ENCODE peak calls at places on chromosomes 1 and 21, in ten cellular contexts. G, N, K, C, S, U, B, P, Y and I are unnamed samples.

GRCh38 chr21:42827588-42827987 is 51.8 kb downstream of the WDR4 start:
- DNase-seq in G (no peak), N (no peak), K (no peak), C (no peak), S (no peak), U (no peak), B (no peak), P (no peak), Y (no peak), I (no peak)

GRCh38 chr1:78068681-78069283 is 23.0 kb downstream of the GIPC2 start:
- DNase-seq in G (no peak), N (no peak), K (no peak), C (no peak), S (no peak), U (no peak), B (no peak), P (no peak), Y (no peak), I (no peak)

GRCh38 chr21:45539796-45540600 is 2.2 kb downstream of the SLC19A1 start:
- DNase-seq in G (no peak), N (no peak), K (peak; percentile 38), C (no peak), S (no peak), U (no peak), B (no peak), P (peak; percentile 57), Y (no peak), I (peak; percentile 24)

GRCh38 chr1:201714542-201715276 is 114.2 kb upstream of the IPO9 start:
- DNase-seq in G (peak; percentile 96), N (peak; percentile 98), K (peak; percentile 68), C (no peak), S (peak; percentile 75), U (peak; percentile 74), B (peak; percentile 86), P (peak; percentile 97), Y (no peak), I (peak; percentile 70)

GRCh38 chr1:114718661-114719423 is 2.3 kb upstream of the NRAS start:
- DNase-seq in G (no peak), N (no peak), K (no peak), C (no peak), S (no peak), U (no peak), B (no peak), P (no peak), Y (no peak), I (no peak)

GRCh38 chr1:13469343-13469742 is 44.5 kb downstream of the LRRC38 start:
- DNase-seq in G (no peak), N (peak; percentile 10), K (no peak), C (no peak), S (peak; percentile 25), U (no peak), B (peak; percentile 6), P (no peak), Y (no peak), I (no peak)

GRCh38 chr1:1225913-1226312 is 5.9 kb downstream of the SDF4 start:
- DNase-seq in G (no peak), N (no peak), K (no peak), C (no peak), S (no peak), U (no peak), B (no peak), P (no peak), Y (no peak), I (peak; percentile 85)

GRCh38 chr21:23801292-23801691 is 1806.0 kb downstream of the MRPL39 start:
- DNase-seq in G (no peak), N (no peak), K (no peak), C (no peak), S (no peak), U (no peak), B (no peak), P (no peak), Y (no peak), I (no peak)

GRCh38 chr1:29240400-29240837 is 4.1 kb downstream of the PTPRU start:
- DNase-seq in G (no peak), N (no peak), K (no peak), C (no peak), S (no peak), U (no peak), B (no peak), P (no peak), Y (peak; percentile 49), I (no peak)

GRCh38 chr1:163924041-163924440 is 602.3 kb downstream of the NUF2 start:
- DNase-seq in G (no peak), N (no peak), K (no peak), C (no peak), S (no peak), U (no peak), B (no peak), P (no peak), Y (no peak), I (no peak)

GRCh38 chr1:1927751-1928150 is 8.7 kb upstream of the TMEM52 start:
- DNase-seq in G (no peak), N (no peak), K (peak; percentile 30), C (no peak), S (no peak), U (peak; percentile 8), B (no peak), P (no peak), Y (no peak), I (no peak)

GRCh38 chr1:101140041-101140718 is 96.6 kb upstream of the S1PR1 start:
- DNase-seq in G (no peak), N (no peak), K (no peak), C (no peak), S (no peak), U (no peak), B (no peak), P (no peak), Y (peak; percentile 29), I (no peak)

GRCh38 chr1:161702250-161702649 is 4.8 kb upstream of the FCRLA start:
- DNase-seq in G (no peak), N (peak; percentile 15), K (no peak), C (no peak), S (no peak), U (peak; percentile 53), B (no peak), P (no peak), Y (no peak), I (no peak)

DNA sequence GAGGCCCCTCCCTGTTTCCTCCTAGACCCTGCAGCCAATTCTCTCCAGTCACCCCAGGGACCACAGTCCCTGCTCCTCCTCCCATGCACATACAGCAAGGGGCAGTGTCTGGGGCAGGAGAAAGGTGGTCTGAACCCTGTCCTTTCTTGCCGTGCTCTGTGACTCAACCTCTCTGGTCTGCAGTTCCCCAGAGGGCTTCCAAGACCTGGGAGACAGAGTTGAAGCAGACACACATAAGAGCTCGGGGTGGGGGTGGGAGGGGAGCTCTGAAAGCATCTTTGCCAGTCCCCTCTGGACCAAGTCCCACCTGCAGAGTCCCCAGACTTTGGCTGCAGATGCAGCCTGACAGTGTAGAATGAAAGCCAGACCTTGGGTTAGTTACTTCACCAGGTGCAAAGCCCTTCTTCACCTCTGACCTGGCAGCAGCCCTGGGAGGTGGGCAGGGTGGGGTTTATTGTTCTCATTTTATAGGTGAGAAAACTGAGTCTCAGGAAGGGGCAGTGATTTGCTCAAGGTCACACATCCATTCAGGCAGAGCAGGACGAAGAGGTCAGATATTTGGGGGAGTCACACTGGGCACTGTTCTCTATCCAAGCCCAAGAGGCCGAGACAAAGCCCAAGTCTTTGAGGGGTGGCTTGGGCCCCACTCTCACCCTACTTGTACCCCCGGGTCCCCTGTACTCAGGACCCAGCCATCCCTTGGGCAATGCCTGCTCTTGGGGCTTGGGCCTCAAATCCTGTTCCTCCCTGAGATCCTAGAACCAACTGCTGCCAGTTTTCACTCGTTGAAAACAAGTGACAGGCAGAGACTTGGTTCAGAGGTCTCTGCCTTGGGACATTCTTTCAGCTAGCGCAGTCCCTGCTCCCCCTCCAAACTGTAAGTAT is 693 bp downstream of the PDZK1IP1 start:
- DNase-seq in G (no peak), N (no peak), K (no peak), C (no peak), S (no peak), U (no peak), B (no peak), P (no peak), Y (no peak), I (peak; percentile 11)
- H3K27ac ChIP-seq in G (peak overlapping the region; percentile 5), N (peak overlapping the region; percentile 92), K (no peak overlapping the region), C (no peak overlapping the region), S (no peak overlapping the region), U (peak overlapping the region; percentile 71), B (no peak overlapping the region), P (no peak overlapping the region), Y (no peak overlapping the region), I (peak overlapping the region; percentile 86)

DNA sequence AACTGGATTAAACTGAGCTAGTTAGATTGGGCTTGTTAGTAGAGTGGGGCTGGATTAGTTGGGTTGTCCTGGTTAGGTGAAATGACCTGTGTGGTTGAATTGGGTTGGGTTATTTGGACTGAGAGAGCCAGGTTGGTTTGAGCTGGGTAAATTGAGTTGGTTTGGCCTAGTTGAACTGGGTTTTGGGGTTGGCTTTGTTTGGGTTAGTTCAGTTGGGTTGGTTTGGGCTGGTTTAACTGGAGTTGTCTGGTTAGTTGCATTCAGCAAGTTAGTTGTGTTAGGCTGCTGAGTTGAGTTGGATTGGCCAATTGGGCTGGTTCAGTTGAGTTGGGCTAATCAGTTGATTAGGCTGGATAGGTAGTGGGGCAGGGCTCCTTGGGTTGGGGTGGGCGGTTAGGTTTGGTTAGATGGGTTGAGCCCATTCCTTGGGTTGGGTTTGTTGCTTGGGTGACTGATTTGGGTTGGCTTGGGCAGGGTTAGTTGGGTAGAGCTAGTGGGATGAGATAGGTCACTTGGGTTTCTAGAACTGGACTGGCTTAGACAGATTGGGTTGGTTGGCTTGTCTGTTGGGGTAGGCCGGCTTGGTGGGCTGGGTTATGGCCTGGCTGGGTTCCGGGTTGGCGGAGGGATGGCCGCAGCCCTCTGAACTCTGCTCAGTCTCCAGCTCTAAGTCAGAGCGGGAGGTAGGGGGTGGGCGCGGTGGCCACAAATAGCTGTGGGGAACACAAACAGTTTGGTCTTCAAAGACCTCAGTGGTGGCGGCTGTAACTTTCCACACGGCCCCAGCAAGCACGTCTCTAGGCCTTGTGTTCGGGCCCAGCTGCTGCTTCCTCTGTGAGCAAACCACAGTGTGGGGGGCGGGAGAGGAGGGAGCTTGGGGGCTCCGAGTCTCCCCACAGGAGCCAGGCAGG is 67.2 kb upstream of the RUNX3 start:
- DNase-seq in G (no peak), N (no peak), K (no peak), C (no peak), S (no peak), U (no peak), B (no peak), P (no peak), Y (no peak), I (no peak)
- H3K4me1 ChIP-seq in G (no peaks in the 10 kb centered on the region), N (no peaks in the 10 kb centered on the region), K (no peaks in the 10 kb centered on the region), C (peaks cover 7% of the 10 kb centered on the region), S (no peaks in the 10 kb centered on the region), U (no peaks in the 10 kb centered on the region), B (no peaks in the 10 kb centered on the region), P (no peaks in the 10 kb centered on the region), Y (no peaks in the 10 kb centered on the region), I (no peaks in the 10 kb centered on the region)

GRCh38 chr1:235558783-235559182 is 54.5 kb upstream of the B3GALNT2 start:
- DNase-seq in G (no peak), N (no peak), K (no peak), C (no peak), S (no peak), U (no peak), B (no peak), P (no peak), Y (no peak), I (no peak)
- TF ChIP-seq EP300 in G (no peak), N (no peak), K (no peak), C (no peak), S (no peak), U (no peak), B (no peak), P (no peak), Y (no peak), I (no peak)

DNA sequence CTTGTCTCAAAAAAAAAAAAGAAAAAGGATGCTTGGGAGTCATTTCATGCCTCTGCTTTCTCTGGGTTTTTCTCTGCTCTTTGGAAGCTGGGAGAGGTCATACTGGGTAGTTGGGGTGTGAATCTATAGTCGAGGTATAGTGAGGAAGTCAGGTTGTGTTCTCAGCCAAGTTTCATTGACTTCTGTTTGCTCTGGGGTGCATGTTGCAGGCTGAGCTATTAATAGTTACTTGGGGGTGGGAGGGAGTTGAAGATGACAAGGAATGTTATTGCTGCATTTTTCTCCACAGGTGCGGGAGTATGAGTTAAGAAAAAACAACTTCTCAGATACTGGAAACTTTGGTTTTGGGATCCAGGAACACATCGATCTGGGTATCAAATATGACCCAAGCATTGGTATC is 2.8 kb downstream of the RPL11 start:
- DNase-seq in G (no peak), N (no peak), K (no peak), C (no peak), S (no peak), U (no peak), B (no peak), P (no peak), Y (no peak), I (no peak)
- H3K27ac ChIP-seq in G (no peak overlapping the region), N (no peak overlapping the region), K (no peak overlapping the region), C (no peak overlapping the region), S (no peak overlapping the region), U (no peak overlapping the region), B (no peak overlapping the region), P (no peak overlapping the region), Y (no peak overlapping the region), I (no peak overlapping the region)